ENCODE peak calls at places on chromosomes 7 and 10, in five cellular contexts. One of them, this sample, is unnamed.

GRCh38 chr10:113278664-113279063 is 274.2 kb upstream of the HABP2 start:
- DNase-seq in ELR: no peak
- DNase-seq in left ventricle myocardium superior: no peak
- DNase-seq in A549: no peak
- DNase-seq in effector memory CD8-positive, alpha-beta T cell: no peak
- DNase-seq in this sample: no peak

GRCh38 chr7:132394283-132395003 is 181.8 kb downstream of the PLXNA4 start:
- DNase-seq in A549: no peak
- DNase-seq in ELR: peak
- DNase-seq in left ventricle myocardium superior: no peak
- DNase-seq in effector memory CD8-positive, alpha-beta T cell: peak
- DNase-seq in this sample: no peak

GRCh38 chr7:146090023-146090645 is 26.5 kb upstream of the CNTNAP2 start:
- DNase-seq in effector memory CD8-positive, alpha-beta T cell: no peak
- DNase-seq in A549: peak
- DNase-seq in left ventricle myocardium superior: no peak
- DNase-seq in ELR: peak
- DNase-seq in this sample: peak

GRCh38 chr7:70229242-70229641 is 631.0 kb downstream of the AUTS2 start:
- DNase-seq in ELR: no peak
- DNase-seq in effector memory CD8-positive, alpha-beta T cell: no peak
- DNase-seq in left ventricle myocardium superior: no peak
- DNase-seq in A549: no peak
- DNase-seq in this sample: no peak

GRCh38 chr10:5669609-5670008 is 3.2 kb upstream of the ASB13 start:
- DNase-seq in effector memory CD8-positive, alpha-beta T cell: no peak
- DNase-seq in ELR: no peak
- DNase-seq in left ventricle myocardium superior: no peak
- DNase-seq in A549: no peak
- DNase-seq in this sample: no peak

GRCh38 chr10:89163265-89163995 is 43.7 kb downstream of the CH25H start:
- DNase-seq in effector memory CD8-positive, alpha-beta T cell: peak
- DNase-seq in ELR: no peak
- DNase-seq in A549: no peak
- DNase-seq in left ventricle myocardium superior: peak
- DNase-seq in this sample: no peak

GRCh38 chr7:43481905-43482678 is 100.8 kb upstream of the STK17A start:
- DNase-seq in A549: no peak
- DNase-seq in ELR: peak
- DNase-seq in left ventricle myocardium superior: no peak
- DNase-seq in effector memory CD8-positive, alpha-beta T cell: no peak
- DNase-seq in this sample: no peak

GRCh38 chr10:79488303-79488702 is 24.0 kb upstream of the EIF5AL1 start:
- DNase-seq in left ventricle myocardium superior: peak
- DNase-seq in ELR: peak
- DNase-seq in effector memory CD8-positive, alpha-beta T cell: no peak
- DNase-seq in A549: peak
- DNase-seq in this sample: peak

GRCh38 chr7:41570766-41571165 is 132.1 kb downstream of the INHBA start:
- DNase-seq in left ventricle myocardium superior: no peak
- DNase-seq in effector memory CD8-positive, alpha-beta T cell: no peak
- DNase-seq in A549: no peak
- DNase-seq in ELR: peak
- DNase-seq in this sample: no peak

GRCh38 chr7:19899517-19899916 is 126.1 kb upstream of the TMEM196 start:
- DNase-seq in ELR: no peak
- DNase-seq in A549: peak
- DNase-seq in left ventricle myocardium superior: no peak
- DNase-seq in effector memory CD8-positive, alpha-beta T cell: no peak
- DNase-seq in this sample: peak

GRCh38 chr10:12911795-12912194 is 89.7 kb downstream of the CCDC3 start:
- DNase-seq in left ventricle myocardium superior: no peak
- DNase-seq in effector memory CD8-positive, alpha-beta T cell: no peak
- DNase-seq in ELR: no peak
- DNase-seq in A549: no peak
- DNase-seq in this sample: no peak

GRCh38 chr7:77199008-77199966 is at the start of gene FGL2:
- DNase-seq in left ventricle myocardium superior: peak
- DNase-seq in ELR: peak
- DNase-seq in A549: no peak
- DNase-seq in effector memory CD8-positive, alpha-beta T cell: peak
- DNase-seq in this sample: no peak

GRCh38 chr10:59881640-59882039 is 24.7 kb downstream of the CCDC6 start:
- DNase-seq in ELR: no peak
- DNase-seq in left ventricle myocardium superior: no peak
- DNase-seq in A549: no peak
- DNase-seq in effector memory CD8-positive, alpha-beta T cell: no peak
- DNase-seq in this sample: no peak

GRCh38 chr7:24757799-24758275 is 573 bp upstream of the GSDME start:
- DNase-seq in A549: peak
- DNase-seq in effector memory CD8-positive, alpha-beta T cell: no peak
- DNase-seq in left ventricle myocardium superior: no peak
- DNase-seq in ELR: peak
- DNase-seq in this sample: no peak

GRCh38 chr10:103207141-103207540 is 14.1 kb upstream of the NT5C2 start:
- DNase-seq in ELR: no peak
- DNase-seq in effector memory CD8-positive, alpha-beta T cell: no peak
- DNase-seq in left ventricle myocardium superior: no peak
- DNase-seq in A549: no peak
- DNase-seq in this sample: no peak

GRCh38 chr7:85101347-85101746 is 85.5 kb downstream of the SEMA3D start:
- DNase-seq in left ventricle myocardium superior: no peak
- DNase-seq in ELR: no peak
- DNase-seq in A549: no peak
- DNase-seq in effector memory CD8-positive, alpha-beta T cell: no peak
- DNase-seq in this sample: no peak

GRCh38 chr10:132329565-132330485 is 2.2 kb upstream of the LRRC27 start:
- DNase-seq in left ventricle myocardium superior: no peak
- DNase-seq in ELR: peak
- DNase-seq in A549: peak
- DNase-seq in effector memory CD8-positive, alpha-beta T cell: no peak
- DNase-seq in this sample: peak